ENCODE peak calls at places on chromosomes 12 and 14, in seven cellular contexts. One of them, this sample, is unnamed.

GRCh38 chr12:67772276-67773169 is 124.0 kb downstream of the DYRK2 start:
- DNase-seq in AG10803: peak
- DNase-seq in GM12865: no peak
- DNase-seq in mucosa of descending colon: no peak
- DNase-seq in OCI-LY7: no peak
- DNase-seq in HCT116: no peak
- DNase-seq in uterus: no peak
- DNase-seq in this sample: no peak

GRCh38 chr14:99093532-99094517 is 178.2 kb downstream of the BCL11B start:
- DNase-seq in AG10803: no peak
- DNase-seq in GM12865: no peak
- DNase-seq in mucosa of descending colon: no peak
- DNase-seq in OCI-LY7: no peak
- DNase-seq in HCT116: no peak
- DNase-seq in uterus: no peak
- DNase-seq in this sample: no peak

GRCh38 chr14:34301107-34301734 is 160.8 kb downstream of the SPTSSA start:
- DNase-seq in AG10803: peak
- DNase-seq in GM12865: peak
- DNase-seq in mucosa of descending colon: no peak
- DNase-seq in OCI-LY7: peak
- DNase-seq in HCT116: peak
- DNase-seq in uterus: peak
- DNase-seq in this sample: no peak

GRCh38 chr12:79763748-79764452 is 73.1 kb upstream of the PAWR start:
- DNase-seq in AG10803: no peak
- DNase-seq in GM12865: no peak
- DNase-seq in mucosa of descending colon: no peak
- DNase-seq in OCI-LY7: no peak
- DNase-seq in HCT116: no peak
- DNase-seq in uterus: no peak
- DNase-seq in this sample: peak

GRCh38 chr14:99763527-99764221 is 29.5 kb upstream of the EML1 start:
- DNase-seq in AG10803: no peak
- DNase-seq in GM12865: no peak
- DNase-seq in mucosa of descending colon: no peak
- DNase-seq in OCI-LY7: no peak
- DNase-seq in HCT116: no peak
- DNase-seq in uterus: peak
- DNase-seq in this sample: no peak

GRCh38 chr12:117155278-117156060 is 34.8 kb downstream of the FBXO21 start:
- DNase-seq in AG10803: peak
- DNase-seq in GM12865: peak
- DNase-seq in mucosa of descending colon: peak
- DNase-seq in OCI-LY7: peak
- DNase-seq in HCT116: peak
- DNase-seq in uterus: no peak
- DNase-seq in this sample: no peak

GRCh38 chr12:3700861-3701260 is 52.0 kb downstream of the CRACR2A start:
- DNase-seq in AG10803: peak
- DNase-seq in GM12865: no peak
- DNase-seq in mucosa of descending colon: no peak
- DNase-seq in OCI-LY7: no peak
- DNase-seq in HCT116: no peak
- DNase-seq in uterus: no peak
- DNase-seq in this sample: peak

GRCh38 chr14:87996276-87996592 is 3.3 kb upstream of the GALC start:
- DNase-seq in AG10803: no peak
- DNase-seq in GM12865: no peak
- DNase-seq in mucosa of descending colon: no peak
- DNase-seq in OCI-LY7: no peak
- DNase-seq in HCT116: no peak
- DNase-seq in uterus: no peak
- DNase-seq in this sample: no peak

GRCh38 chr12:25995906-25996305 is 37.4 kb downstream of the RASSF8 start:
- DNase-seq in AG10803: peak
- DNase-seq in GM12865: no peak
- DNase-seq in mucosa of descending colon: no peak
- DNase-seq in OCI-LY7: no peak
- DNase-seq in HCT116: no peak
- DNase-seq in uterus: no peak
- DNase-seq in this sample: peak

GRCh38 chr14:74978416-74978947 is 23.1 kb upstream of the PGF start:
- DNase-seq in AG10803: no peak
- DNase-seq in GM12865: no peak
- DNase-seq in mucosa of descending colon: no peak
- DNase-seq in OCI-LY7: no peak
- DNase-seq in HCT116: no peak
- DNase-seq in uterus: no peak
- DNase-seq in this sample: no peak

GRCh38 chr12:45975506-45975905 is 14.9 kb downstream of the SCAF11 start:
- DNase-seq in AG10803: no peak
- DNase-seq in GM12865: no peak
- DNase-seq in mucosa of descending colon: no peak
- DNase-seq in OCI-LY7: no peak
- DNase-seq in HCT116: no peak
- DNase-seq in uterus: no peak
- DNase-seq in this sample: no peak

GRCh38 chr12:53061404-53062010 is 11.6 kb downstream of the TNS2 start:
- DNase-seq in AG10803: no peak
- DNase-seq in GM12865: no peak
- DNase-seq in mucosa of descending colon: peak
- DNase-seq in OCI-LY7: no peak
- DNase-seq in HCT116: peak
- DNase-seq in uterus: peak
- DNase-seq in this sample: peak

GRCh38 chr12:131511391-131511802 is 199.5 kb upstream of the SFSWAP start:
- DNase-seq in AG10803: peak
- DNase-seq in GM12865: peak
- DNase-seq in mucosa of descending colon: no peak
- DNase-seq in OCI-LY7: peak
- DNase-seq in HCT116: peak
- DNase-seq in uterus: no peak
- DNase-seq in this sample: no peak

GRCh38 chr12:52007158-52007921 is 594 bp downstream of the TAMALIN start:
- DNase-seq in AG10803: peak
- DNase-seq in GM12865: no peak
- DNase-seq in mucosa of descending colon: peak
- DNase-seq in OCI-LY7: no peak
- DNase-seq in HCT116: no peak
- DNase-seq in uterus: peak
- DNase-seq in this sample: no peak

GRCh38 chr12:9632766-9633165 is 25.1 kb upstream of the KLRB1 start:
- DNase-seq in AG10803: no peak
- DNase-seq in GM12865: no peak
- DNase-seq in mucosa of descending colon: no peak
- DNase-seq in OCI-LY7: no peak
- DNase-seq in HCT116: no peak
- DNase-seq in uterus: no peak
- DNase-seq in this sample: no peak

GRCh38 chr14:52026921-52027320 is 37.6 kb downstream of the RTRAF start:
- DNase-seq in AG10803: no peak
- DNase-seq in GM12865: no peak
- DNase-seq in mucosa of descending colon: no peak
- DNase-seq in OCI-LY7: no peak
- DNase-seq in HCT116: no peak
- DNase-seq in uterus: no peak
- DNase-seq in this sample: no peak

GRCh38 chr14:51035611-51036192 is 59.2 kb downstream of the TRIM9 start:
- DNase-seq in AG10803: no peak
- DNase-seq in GM12865: no peak
- DNase-seq in mucosa of descending colon: no peak
- DNase-seq in OCI-LY7: no peak
- DNase-seq in HCT116: no peak
- DNase-seq in uterus: no peak
- DNase-seq in this sample: no peak

GRCh38 chr12:128365032-128365431 is 98.1 kb downstream of the TMEM132C start:
- DNase-seq in AG10803: no peak
- DNase-seq in GM12865: no peak
- DNase-seq in mucosa of descending colon: no peak
- DNase-seq in OCI-LY7: no peak
- DNase-seq in HCT116: no peak
- DNase-seq in uterus: no peak
- DNase-seq in this sample: no peak

GRCh38 chr12:3684449-3685051 is 68.4 kb downstream of the CRACR2A start:
- DNase-seq in AG10803: no peak
- DNase-seq in GM12865: no peak
- DNase-seq in mucosa of descending colon: no peak
- DNase-seq in OCI-LY7: no peak
- DNase-seq in HCT116: no peak
- DNase-seq in uterus: no peak
- DNase-seq in this sample: no peak

GRCh38 chr12:93098077-93098476 is 169.0 kb upstream of the EEA1 start:
- DNase-seq in AG10803: no peak
- DNase-seq in GM12865: peak
- DNase-seq in mucosa of descending colon: peak
- DNase-seq in OCI-LY7: peak
- DNase-seq in HCT116: peak
- DNase-seq in uterus: peak
- DNase-seq in this sample: peak
- TF ChIP-seq CTCF in AG10803: peak
- TF ChIP-seq CTCF in GM12865: peak
- TF ChIP-seq CTCF in mucosa of descending colon: peak
- TF ChIP-seq CTCF in OCI-LY7: peak
- TF ChIP-seq CTCF in HCT116: peak
- TF ChIP-seq CTCF in uterus: no peak
- TF ChIP-seq CTCF in this sample: peak

GRCh38 chr12:57888407-57889157 is 42.1 kb upstream of the CTDSP2 start:
- DNase-seq in AG10803: peak
- DNase-seq in GM12865: peak
- DNase-seq in mucosa of descending colon: peak
- DNase-seq in OCI-LY7: peak
- DNase-seq in HCT116: no peak
- DNase-seq in uterus: peak
- DNase-seq in this sample: no peak

GRCh38 chr12:57886590-57887363 is 40.2 kb upstream of the CTDSP2 start:
- DNase-seq in AG10803: no peak
- DNase-seq in GM12865: no peak
- DNase-seq in mucosa of descending colon: no peak
- DNase-seq in OCI-LY7: no peak
- DNase-seq in HCT116: no peak
- DNase-seq in uterus: no peak
- DNase-seq in this sample: no peak

GRCh38 chr12:57885207-57885606 is 38.7 kb upstream of the CTDSP2 start:
- DNase-seq in AG10803: no peak
- DNase-seq in GM12865: no peak
- DNase-seq in mucosa of descending colon: no peak
- DNase-seq in OCI-LY7: no peak
- DNase-seq in HCT116: no peak
- DNase-seq in uterus: no peak
- DNase-seq in this sample: no peak

GRCh38 chr12:57889541-57889989 is 43.0 kb upstream of the CTDSP2 start:
- DNase-seq in AG10803: peak
- DNase-seq in GM12865: no peak
- DNase-seq in mucosa of descending colon: peak
- DNase-seq in OCI-LY7: no peak
- DNase-seq in HCT116: no peak
- DNase-seq in uterus: peak
- DNase-seq in this sample: peak

DNA sequence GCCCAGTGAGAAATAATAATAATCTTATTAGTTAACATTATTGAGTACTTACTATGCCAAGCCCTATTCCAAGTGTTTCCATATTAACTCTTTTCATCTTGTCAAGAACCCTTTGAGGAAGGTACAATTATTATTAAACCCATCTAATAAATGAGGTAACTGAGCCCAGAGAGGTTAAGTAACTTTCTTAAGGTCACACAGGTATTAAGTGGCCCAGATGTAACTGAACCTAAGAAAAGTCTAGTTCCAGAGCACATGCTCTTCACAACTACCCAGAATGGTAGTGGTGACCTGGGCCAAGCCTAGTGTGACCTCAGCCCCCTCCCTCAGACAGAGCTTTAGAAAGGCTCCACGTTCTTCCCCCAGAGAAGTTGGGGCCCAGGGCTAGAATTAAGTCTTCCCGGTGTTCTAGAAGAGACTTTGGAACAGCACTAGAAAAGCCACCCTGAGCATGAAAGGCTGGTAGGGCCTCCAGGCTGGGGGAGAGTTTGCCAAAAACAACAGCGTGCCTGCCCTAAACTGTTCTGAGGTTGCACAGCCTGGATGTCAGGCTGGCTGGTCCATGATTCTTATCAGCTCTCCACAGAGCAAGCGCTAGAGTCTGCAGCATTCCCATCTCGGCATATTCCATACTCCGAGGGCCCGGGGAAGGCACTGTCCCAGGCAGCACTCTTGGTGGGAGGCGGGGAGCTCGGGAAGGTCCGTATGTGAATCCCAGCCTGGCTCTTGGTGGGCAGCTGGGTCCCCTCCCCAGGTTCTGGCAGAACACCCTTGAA is 41.3 kb upstream of the CTDSP2 start:
- DNase-seq in AG10803: peak
- DNase-seq in GM12865: no peak
- DNase-seq in mucosa of descending colon: peak
- DNase-seq in OCI-LY7: no peak
- DNase-seq in HCT116: no peak
- DNase-seq in uterus: peak
- DNase-seq in this sample: peak
- H3K4me3 ChIP-seq in AG10803: peak
- H3K4me3 ChIP-seq in GM12865: no peak
- H3K4me3 ChIP-seq in mucosa of descending colon: no peak
- H3K4me3 ChIP-seq in OCI-LY7: no peak
- H3K4me3 ChIP-seq in HCT116: no peak
- H3K4me3 ChIP-seq in uterus: no peak
- H3K4me3 ChIP-seq in this sample: no peak

GRCh38 chr14:30874120-30874998 is at the start of gene COCH:
- DNase-seq in AG10803: no peak
- DNase-seq in GM12865: peak
- DNase-seq in mucosa of descending colon: peak
- DNase-seq in OCI-LY7: peak
- DNase-seq in HCT116: peak
- DNase-seq in uterus: no peak
- DNase-seq in this sample: no peak
- TF ChIP-seq CTCF in AG10803: no peak
- TF ChIP-seq CTCF in GM12865: peak
- TF ChIP-seq CTCF in mucosa of descending colon: no peak
- TF ChIP-seq CTCF in OCI-LY7: peak
- TF ChIP-seq CTCF in HCT116: no peak
- TF ChIP-seq CTCF in uterus: no peak
- TF ChIP-seq CTCF in this sample: no peak

GRCh38 chr14:28766505-28767238 is at the start of gene FOXG1:
- DNase-seq in AG10803: peak
- DNase-seq in GM12865: peak
- DNase-seq in mucosa of descending colon: no peak
- DNase-seq in OCI-LY7: no peak
- DNase-seq in HCT116: no peak
- DNase-seq in uterus: no peak
- DNase-seq in this sample: peak

GRCh38 chr14:28768549-28768870 is 1.9 kb downstream of the FOXG1 start:
- DNase-seq in AG10803: no peak
- DNase-seq in GM12865: no peak
- DNase-seq in mucosa of descending colon: no peak
- DNase-seq in OCI-LY7: no peak
- DNase-seq in HCT116: no peak
- DNase-seq in uterus: no peak
- DNase-seq in this sample: no peak

GRCh38 chr14:28767851-28768548 is 1.4 kb downstream of the FOXG1 start:
- DNase-seq in AG10803: no peak
- DNase-seq in GM12865: no peak
- DNase-seq in mucosa of descending colon: no peak
- DNase-seq in OCI-LY7: no peak
- DNase-seq in HCT116: no peak
- DNase-seq in uterus: no peak
- DNase-seq in this sample: no peak

GRCh38 chr14:28765907-28766504 is 581 bp upstream of the FOXG1 start:
- DNase-seq in AG10803: no peak
- DNase-seq in GM12865: peak
- DNase-seq in mucosa of descending colon: no peak
- DNase-seq in OCI-LY7: no peak
- DNase-seq in HCT116: no peak
- DNase-seq in uterus: no peak
- DNase-seq in this sample: peak

GRCh38 chr14:28767239-28767850 is 758 bp downstream of the FOXG1 start:
- DNase-seq in AG10803: no peak
- DNase-seq in GM12865: no peak
- DNase-seq in mucosa of descending colon: no peak
- DNase-seq in OCI-LY7: no peak
- DNase-seq in HCT116: no peak
- DNase-seq in uterus: no peak
- DNase-seq in this sample: no peak
- H3K4me3 ChIP-seq in AG10803: peak
- H3K4me3 ChIP-seq in GM12865: no peak
- H3K4me3 ChIP-seq in mucosa of descending colon: no peak
- H3K4me3 ChIP-seq in OCI-LY7: no peak
- H3K4me3 ChIP-seq in HCT116: no peak
- H3K4me3 ChIP-seq in uterus: peak
- H3K4me3 ChIP-seq in this sample: no peak

This sample was measured in foreskin fibroblast.